ENCODE peak calls at places on chromosomes 4 and X, in ten cellular contexts. One of them, this sample, is unnamed.

GRCh38 chr4:139738846-139739613 is 73.4 kb downstream of the MGST2 start:
- DNase-seq in cardiac muscle cell: no peak
- DNase-seq in endothelial cell of umbilical vein: no peak
- DNase-seq in fibroblast of villous mesenchyme: no peak
- DNase-seq in endothelial cell: no peak
- DNase-seq in AG10803: peak
- DNase-seq in epithelial cell of proximal tubule: no peak
- DNase-seq in AG04450: no peak
- DNase-seq in OCI-LY7: no peak
- DNase-seq in BJ: no peak
- DNase-seq in this sample: no peak

GRCh38 chr4:39636786-39637185 is 1.9 kb downstream of the SMIM14 start:
- DNase-seq in endothelial cell: no peak
- DNase-seq in fibroblast of villous mesenchyme: peak
- DNase-seq in AG10803: no peak
- DNase-seq in epithelial cell of proximal tubule: no peak
- DNase-seq in BJ: no peak
- DNase-seq in OCI-LY7: no peak
- DNase-seq in cardiac muscle cell: no peak
- DNase-seq in endothelial cell of umbilical vein: no peak
- DNase-seq in AG04450: no peak
- DNase-seq in this sample: no peak

GRCh38 chr4:181685461-181685860 is 557.7 kb upstream of the TENM3 start:
- DNase-seq in endothelial cell of umbilical vein: no peak
- DNase-seq in AG10803: peak
- DNase-seq in BJ: no peak
- DNase-seq in epithelial cell of proximal tubule: no peak
- DNase-seq in fibroblast of villous mesenchyme: no peak
- DNase-seq in AG04450: no peak
- DNase-seq in OCI-LY7: no peak
- DNase-seq in cardiac muscle cell: no peak
- DNase-seq in endothelial cell: no peak
- DNase-seq in this sample: no peak

GRCh38 chr4:178752954-178753525 is 1310.8 kb upstream of the AGA start:
- DNase-seq in AG10803: no peak
- DNase-seq in fibroblast of villous mesenchyme: no peak
- DNase-seq in OCI-LY7: no peak
- DNase-seq in epithelial cell of proximal tubule: no peak
- DNase-seq in endothelial cell: no peak
- DNase-seq in AG04450: no peak
- DNase-seq in BJ: no peak
- DNase-seq in endothelial cell of umbilical vein: no peak
- DNase-seq in cardiac muscle cell: peak
- DNase-seq in this sample: no peak

GRCh38 chr4:10051536-10052135 is 30.3 kb upstream of the SLC2A9 start:
- DNase-seq in endothelial cell: no peak
- DNase-seq in AG10803: no peak
- DNase-seq in AG04450: no peak
- DNase-seq in BJ: no peak
- DNase-seq in cardiac muscle cell: no peak
- DNase-seq in endothelial cell of umbilical vein: no peak
- DNase-seq in fibroblast of villous mesenchyme: no peak
- DNase-seq in epithelial cell of proximal tubule: no peak
- DNase-seq in OCI-LY7: no peak
- DNase-seq in this sample: no peak

GRCh38 chrX:12991575-12991974 is 16.7 kb downstream of the TMSB4X start:
- DNase-seq in AG04450: no peak
- DNase-seq in epithelial cell of proximal tubule: no peak
- DNase-seq in BJ: no peak
- DNase-seq in cardiac muscle cell: no peak
- DNase-seq in endothelial cell of umbilical vein: no peak
- DNase-seq in AG10803: no peak
- DNase-seq in fibroblast of villous mesenchyme: no peak
- DNase-seq in OCI-LY7: no peak
- DNase-seq in endothelial cell: no peak
- DNase-seq in this sample: no peak

GRCh38 chrX:148281920-148282319 is 218.5 kb upstream of the AFF2 start:
- DNase-seq in epithelial cell of proximal tubule: no peak
- DNase-seq in OCI-LY7: no peak
- DNase-seq in AG04450: no peak
- DNase-seq in fibroblast of villous mesenchyme: no peak
- DNase-seq in AG10803: no peak
- DNase-seq in endothelial cell of umbilical vein: no peak
- DNase-seq in cardiac muscle cell: no peak
- DNase-seq in endothelial cell: no peak
- DNase-seq in BJ: no peak
- DNase-seq in this sample: no peak

GRCh38 chr4:87574996-87575395 is 33.3 kb upstream of the DSPP start:
- DNase-seq in fibroblast of villous mesenchyme: peak
- DNase-seq in AG10803: peak
- DNase-seq in epithelial cell of proximal tubule: no peak
- DNase-seq in BJ: no peak
- DNase-seq in AG04450: no peak
- DNase-seq in endothelial cell of umbilical vein: no peak
- DNase-seq in OCI-LY7: no peak
- DNase-seq in endothelial cell: no peak
- DNase-seq in cardiac muscle cell: no peak
- DNase-seq in this sample: no peak

GRCh38 chr4:24114444-24114843 is 224.6 kb upstream of the PPARGC1A start:
- DNase-seq in cardiac muscle cell: no peak
- DNase-seq in epithelial cell of proximal tubule: no peak
- DNase-seq in OCI-LY7: no peak
- DNase-seq in fibroblast of villous mesenchyme: no peak
- DNase-seq in AG10803: no peak
- DNase-seq in AG04450: no peak
- DNase-seq in endothelial cell of umbilical vein: no peak
- DNase-seq in endothelial cell: no peak
- DNase-seq in BJ: no peak
- DNase-seq in this sample: no peak

GRCh38 chr4:139403457-139403856 is 50.5 kb upstream of the RAB33B start:
- DNase-seq in BJ: no peak
- DNase-seq in fibroblast of villous mesenchyme: no peak
- DNase-seq in endothelial cell of umbilical vein: peak
- DNase-seq in cardiac muscle cell: no peak
- DNase-seq in OCI-LY7: peak
- DNase-seq in endothelial cell: no peak
- DNase-seq in AG04450: no peak
- DNase-seq in AG10803: no peak
- DNase-seq in epithelial cell of proximal tubule: no peak
- DNase-seq in this sample: no peak

GRCh38 chrX:63250253-63250868 is 100.8 kb downstream of the SPIN4 start:
- DNase-seq in endothelial cell of umbilical vein: peak
- DNase-seq in endothelial cell: peak
- DNase-seq in fibroblast of villous mesenchyme: peak
- DNase-seq in OCI-LY7: peak
- DNase-seq in BJ: peak
- DNase-seq in epithelial cell of proximal tubule: peak
- DNase-seq in cardiac muscle cell: peak
- DNase-seq in AG04450: peak
- DNase-seq in AG10803: peak
- DNase-seq in this sample: peak

GRCh38 chrX:153939573-153939972 is 4.7 kb upstream of the NAA10 start:
- DNase-seq in OCI-LY7: no peak
- DNase-seq in endothelial cell of umbilical vein: no peak
- DNase-seq in AG04450: no peak
- DNase-seq in fibroblast of villous mesenchyme: no peak
- DNase-seq in cardiac muscle cell: no peak
- DNase-seq in AG10803: no peak
- DNase-seq in endothelial cell: no peak
- DNase-seq in epithelial cell of proximal tubule: no peak
- DNase-seq in BJ: no peak
- DNase-seq in this sample: no peak

GRCh38 chr4:156961241-156962068 is 10.1 kb downstream of the PDGFC start:
- DNase-seq in cardiac muscle cell: no peak
- DNase-seq in endothelial cell of umbilical vein: no peak
- DNase-seq in BJ: no peak
- DNase-seq in fibroblast of villous mesenchyme: no peak
- DNase-seq in endothelial cell: no peak
- DNase-seq in AG04450: no peak
- DNase-seq in epithelial cell of proximal tubule: no peak
- DNase-seq in OCI-LY7: no peak
- DNase-seq in AG10803: no peak
- DNase-seq in this sample: no peak

DNA sequence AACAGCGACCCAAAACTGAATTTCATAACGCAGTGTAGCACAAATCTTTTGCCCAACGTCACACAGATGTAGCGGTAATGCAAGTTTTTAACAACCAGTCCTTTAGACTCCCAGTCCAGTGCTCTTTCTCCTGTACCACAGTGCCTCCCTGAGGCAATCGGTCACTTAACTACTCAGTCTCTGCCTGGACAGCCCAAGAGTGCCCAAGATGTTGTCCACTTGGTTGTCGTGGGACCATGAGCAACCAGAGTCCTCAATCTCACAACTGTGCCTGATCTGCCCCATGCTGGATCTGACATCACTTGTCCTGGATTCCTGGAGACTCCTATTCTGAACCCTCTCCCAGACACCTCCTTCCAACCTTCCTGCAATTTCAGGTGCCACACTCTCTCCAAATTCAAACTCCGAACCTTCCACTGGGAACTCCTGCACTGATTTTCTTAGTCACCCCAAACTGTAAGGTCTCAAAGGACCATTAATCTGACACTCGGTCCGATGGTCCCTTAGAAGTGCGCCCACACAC is 702 bp downstream of the MMGT1 start:
- DNase-seq in endothelial cell: no peak
- DNase-seq in fibroblast of villous mesenchyme: peak
- DNase-seq in AG04450: no peak
- DNase-seq in cardiac muscle cell: peak
- DNase-seq in endothelial cell of umbilical vein: no peak
- DNase-seq in BJ: no peak
- DNase-seq in AG10803: peak
- DNase-seq in epithelial cell of proximal tubule: no peak
- DNase-seq in OCI-LY7: peak
- DNase-seq in this sample: no peak
- TF ChIP-seq CTCF in endothelial cell: no peak
- TF ChIP-seq CTCF in fibroblast of villous mesenchyme: no peak
- TF ChIP-seq CTCF in AG04450: peak
- TF ChIP-seq CTCF in cardiac muscle cell: no peak
- TF ChIP-seq CTCF in endothelial cell of umbilical vein: no peak
- TF ChIP-seq CTCF in BJ: peak
- TF ChIP-seq CTCF in AG10803: peak
- TF ChIP-seq CTCF in epithelial cell of proximal tubule: peak
- TF ChIP-seq CTCF in OCI-LY7: peak
- TF ChIP-seq CTCF in this sample: no peak

DNA sequence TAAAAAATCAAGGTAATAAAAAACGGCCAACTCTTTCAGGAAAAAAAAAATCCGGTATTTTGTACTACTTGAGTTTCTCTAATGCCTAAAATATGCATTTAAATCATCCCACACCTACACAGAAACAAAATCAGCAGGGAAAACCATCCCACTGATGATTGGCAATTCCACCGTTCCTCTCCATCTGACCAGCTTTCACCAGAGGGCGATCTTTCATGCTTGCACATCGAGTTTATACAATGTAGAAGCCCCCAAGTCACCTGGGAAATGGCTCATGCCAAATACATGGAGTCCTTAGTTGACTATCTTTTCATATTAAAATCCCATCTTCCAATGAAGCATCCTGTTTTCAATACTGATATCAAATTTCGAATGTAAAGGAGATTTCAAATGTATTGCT is 69.2 kb downstream of the PTCHD1 start:
- DNase-seq in fibroblast of villous mesenchyme: no peak
- DNase-seq in BJ: no peak
- DNase-seq in OCI-LY7: peak
- DNase-seq in endothelial cell: no peak
- DNase-seq in cardiac muscle cell: peak
- DNase-seq in AG04450: no peak
- DNase-seq in epithelial cell of proximal tubule: no peak
- DNase-seq in AG10803: no peak
- DNase-seq in endothelial cell of umbilical vein: no peak
- DNase-seq in this sample: no peak
- TF ChIP-seq CTCF in fibroblast of villous mesenchyme: peak
- TF ChIP-seq CTCF in BJ: no peak
- TF ChIP-seq CTCF in OCI-LY7: peak
- TF ChIP-seq CTCF in endothelial cell: no peak
- TF ChIP-seq CTCF in cardiac muscle cell: peak
- TF ChIP-seq CTCF in AG04450: no peak
- TF ChIP-seq CTCF in epithelial cell of proximal tubule: peak
- TF ChIP-seq CTCF in AG10803: no peak
- TF ChIP-seq CTCF in endothelial cell of umbilical vein: no peak
- TF ChIP-seq CTCF in this sample: peak

GRCh38 chrX:9988762-9989161 is 21.6 kb downstream of the CLDN34 start:
- DNase-seq in AG10803: no peak
- DNase-seq in cardiac muscle cell: no peak
- DNase-seq in endothelial cell: no peak
- DNase-seq in BJ: no peak
- DNase-seq in epithelial cell of proximal tubule: no peak
- DNase-seq in OCI-LY7: peak
- DNase-seq in endothelial cell of umbilical vein: peak
- DNase-seq in fibroblast of villous mesenchyme: no peak
- DNase-seq in AG04450: no peak
- DNase-seq in this sample: no peak
- TF ChIP-seq CTCF in AG10803: peak
- TF ChIP-seq CTCF in cardiac muscle cell: peak
- TF ChIP-seq CTCF in endothelial cell: peak
- TF ChIP-seq CTCF in BJ: peak
- TF ChIP-seq CTCF in epithelial cell of proximal tubule: peak
- TF ChIP-seq CTCF in OCI-LY7: peak
- TF ChIP-seq CTCF in endothelial cell of umbilical vein: peak
- TF ChIP-seq CTCF in fibroblast of villous mesenchyme: peak
- TF ChIP-seq CTCF in AG04450: peak
- TF ChIP-seq CTCF in this sample: peak

GRCh38 chr4:102826105-102826889 is 1.1 kb downstream of the UBE2D3 start:
- DNase-seq in endothelial cell: no peak
- DNase-seq in AG04450: no peak
- DNase-seq in fibroblast of villous mesenchyme: no peak
- DNase-seq in BJ: no peak
- DNase-seq in cardiac muscle cell: no peak
- DNase-seq in endothelial cell of umbilical vein: no peak
- DNase-seq in AG10803: no peak
- DNase-seq in OCI-LY7: no peak
- DNase-seq in epithelial cell of proximal tubule: no peak
- DNase-seq in this sample: no peak

GRCh38 chr4:102825261-102826071 is 1.9 kb downstream of the UBE2D3 start:
- DNase-seq in OCI-LY7: peak
- DNase-seq in AG10803: peak
- DNase-seq in fibroblast of villous mesenchyme: peak
- DNase-seq in endothelial cell of umbilical vein: peak
- DNase-seq in AG04450: peak
- DNase-seq in epithelial cell of proximal tubule: no peak
- DNase-seq in cardiac muscle cell: peak
- DNase-seq in BJ: peak
- DNase-seq in endothelial cell: peak
- DNase-seq in this sample: no peak

GRCh38 chr4:102828497-102828808 is 1.1 kb upstream of the UBE2D3 start:
- DNase-seq in epithelial cell of proximal tubule: no peak
- DNase-seq in BJ: no peak
- DNase-seq in AG10803: no peak
- DNase-seq in endothelial cell of umbilical vein: no peak
- DNase-seq in cardiac muscle cell: no peak
- DNase-seq in endothelial cell: no peak
- DNase-seq in AG04450: no peak
- DNase-seq in OCI-LY7: no peak
- DNase-seq in fibroblast of villous mesenchyme: no peak
- DNase-seq in this sample: no peak

GRCh38 chr4:102827674-102828496 is 534 bp upstream of the UBE2D3 start:
- DNase-seq in cardiac muscle cell: peak
- DNase-seq in BJ: peak
- DNase-seq in fibroblast of villous mesenchyme: peak
- DNase-seq in endothelial cell: peak
- DNase-seq in epithelial cell of proximal tubule: peak
- DNase-seq in AG04450: peak
- DNase-seq in OCI-LY7: peak
- DNase-seq in endothelial cell of umbilical vein: peak
- DNase-seq in AG10803: peak
- DNase-seq in this sample: peak

GRCh38 chr4:102826890-102827673 is at the start of gene UBE2D3:
- DNase-seq in OCI-LY7: peak
- DNase-seq in epithelial cell of proximal tubule: no peak
- DNase-seq in endothelial cell: peak
- DNase-seq in AG10803: peak
- DNase-seq in endothelial cell of umbilical vein: peak
- DNase-seq in fibroblast of villous mesenchyme: peak
- DNase-seq in cardiac muscle cell: peak
- DNase-seq in AG04450: peak
- DNase-seq in BJ: peak
- DNase-seq in this sample: peak
- TF ChIP-seq CTCF in OCI-LY7: peak
- TF ChIP-seq CTCF in epithelial cell of proximal tubule: peak
- TF ChIP-seq CTCF in endothelial cell: no peak
- TF ChIP-seq CTCF in AG10803: peak
- TF ChIP-seq CTCF in endothelial cell of umbilical vein: peak
- TF ChIP-seq CTCF in fibroblast of villous mesenchyme: no peak
- TF ChIP-seq CTCF in cardiac muscle cell: peak
- TF ChIP-seq CTCF in AG04450: no peak
- TF ChIP-seq CTCF in BJ: peak
- TF ChIP-seq CTCF in this sample: no peak